ENCODE peak calls at places on chromosomes 4 and X, in seven cellular contexts. B is GM12865; M is CD8-positive, alpha-beta memory T cell; C is stimulated activated CD8-positive, alpha-beta memory T cell treated with anti-CD3 and anti-CD28 coated beads, Interleukin-4, amount 100 ng/mL, for 1 hour; V is kidney; J is GM04504; I is stimulated activated naive CD4-positive, alpha-beta T cell. S is an unnamed sample.

GRCh38 chr4:160423879-160424451 is 1321.1 kb downstream of the RAPGEF2 start:
- DNase-seq in B (peak; percentile 9), M (no peak), C (no peak), V (no peak), J (no peak), I (no peak), S (no peak)

GRCh38 chr4:82618321-82618720 is 56.5 kb upstream of the TMEM150C start:
- DNase-seq in B (no peak), M (no peak), C (no peak), V (no peak), J (no peak), I (no peak), S (no peak)

GRCh38 chr4:88169298-88169697 is 10.9 kb upstream of the ABCG2 start:
- DNase-seq in B (no peak), M (no peak), C (no peak), V (no peak), J (no peak), I (no peak), S (no peak)

GRCh38 chrX:40156472-40157227 is 58.9 kb upstream of the BCOR start:
- DNase-seq in B (no peak), M (no peak), C (no peak), V (no peak), J (no peak), I (no peak), S (no peak)

GRCh38 chr4:174069848-174070330 is 213.6 kb downstream of the FBXO8 start:
- DNase-seq in B (no peak), M (no peak), C (no peak), V (no peak), J (no peak), I (no peak), S (no peak)

GRCh38 chrX:96791559-96791958 is 92.1 kb upstream of the RPA4 start:
- DNase-seq in B (no peak), M (no peak), C (no peak), V (no peak), J (peak; percentile 24), I (no peak), S (no peak)

GRCh38 chr4:99815597-99816011 is 1.0 kb upstream of the DAPP1 start:
- DNase-seq in B (no peak), M (no peak), C (no peak), V (no peak), J (no peak), I (no peak), S (no peak)

GRCh38 chrX:110082156-110082555 is 79.2 kb downstream of the TMEM164 start:
- DNase-seq in B (no peak), M (no peak), C (no peak), V (no peak), J (peak; percentile 25), I (no peak), S (peak; percentile 17)

GRCh38 chrX:7283741-7284140 is 135.8 kb upstream of the PUDP start:
- DNase-seq in B (no peak), M (no peak), C (no peak), V (no peak), J (no peak), I (no peak), S (no peak)

GRCh38 chr4:40992472-40993298 is 221.7 kb downstream of the APBB2 start:
- DNase-seq in B (peak; percentile 91), M (no peak), C (no peak), V (no peak), J (no peak), I (no peak), S (no peak)

GRCh38 chr4:166460769-166461550 is 587.9 kb downstream of the TLL1 start:
- DNase-seq in B (no peak), M (no peak), C (no peak), V (no peak), J (no peak), I (no peak), S (no peak)

GRCh38 chr4:148790691-148791090 is 348.5 kb upstream of the NR3C2 start:
- DNase-seq in B (no peak), M (no peak), C (no peak), V (no peak), J (no peak), I (no peak), S (no peak)

GRCh38 chr4:119314356-119314755 is 7.6 kb downstream of the FABP2 start:
- DNase-seq in B (peak; percentile 47), M (peak; percentile 63), C (no peak), V (no peak), J (no peak), I (no peak), S (no peak)

GRCh38 chrX:153029875-153030274 is 26.4 kb upstream of the PNMA3 start:
- DNase-seq in B (no peak), M (no peak), C (no peak), V (no peak), J (no peak), I (no peak), S (no peak)

GRCh38 chr4:53563824-53564223 is 27.5 kb downstream of the LNX1 start:
- DNase-seq in B (peak; percentile 61), M (no peak), C (no peak), V (no peak), J (no peak), I (no peak), S (no peak)

GRCh38 chr4:59987289-59987688 is 1212.8 kb upstream of the ADGRL3 start:
- DNase-seq in B (no peak), M (no peak), C (no peak), V (no peak), J (no peak), I (no peak), S (no peak)

GRCh38 chrX:102744307-102744706 is 23.8 kb downstream of the GPRASP3 start:
- DNase-seq in B (no peak), M (no peak), C (no peak), V (no peak), J (no peak), I (no peak), S (no peak)

GRCh38 chrX:12984629-12985303 is 9.9 kb downstream of the TMSB4X start:
- DNase-seq in B (peak; percentile 80), M (peak; percentile 70), C (no peak), V (no peak), J (no peak), I (peak; percentile 28), S (no peak)

GRCh38 chr4:137664055-137664405 is 131.7 kb upstream of the PCDH18 start:
- DNase-seq in B (no peak), M (no peak), C (no peak), V (no peak), J (peak; percentile 89), I (no peak), S (no peak)

GRCh38 chrX:120560405-120560841 is 339 bp downstream of the CUL4B start:
- DNase-seq in B (peak; percentile 52), M (no peak), C (no peak), V (no peak), J (no peak), I (no peak), S (no peak)

GRCh38 chr4:22607382-22607781 is 85.4 kb upstream of the GBA3 start:
- DNase-seq in B (peak; percentile 70), M (peak; percentile 52), C (no peak), V (peak; percentile 74), J (peak; percentile 2), I (peak; percentile 6), S (no peak)

GRCh38 chrX:153445856-153446635 is at the start of gene TREX2:
- DNase-seq in B (no peak), M (no peak), C (no peak), V (no peak), J (no peak), I (no peak), S (no peak)

GRCh38 chrX:107542500-107542899 is 85.8 kb upstream of the PRPS1 start:
- DNase-seq in B (peak; percentile 8), M (no peak), C (no peak), V (no peak), J (no peak), I (no peak), S (no peak)

GRCh38 chrX:1581132-1581531 is 10.3 kb upstream of the AKAP17A start:
- DNase-seq in B (peak; percentile 68), M (peak; percentile 59), C (no peak), V (no peak), J (no peak), I (peak; percentile 36), S (no peak)

GRCh38 chr4:144494280-144494679 is 151.7 kb upstream of the HHIP start:
- DNase-seq in B (no peak), M (no peak), C (no peak), V (no peak), J (no peak), I (no peak), S (no peak)

GRCh38 chr4:177369372-177369771 is 59.7 kb downstream of the NEIL3 start:
- DNase-seq in B (no peak), M (no peak), C (no peak), V (no peak), J (no peak), I (no peak), S (no peak)